ENCODE peak calls at places on chromosome 9, in nine cellular contexts. S is body of pancreas, H is spleen, G is adrenal gland, C is IMR-90, U is heart left ventricle, J is endothelial cell of umbilical vein, O is prostate gland, N is lower leg skin. Z is an unnamed sample.

GRCh38 chr9:129939426-129939825 is 103.6 kb downstream of the FNBP1 start:
- DNase-seq in U (no peak), N (no peak), G (no peak), C (no peak), S (no peak), H (no peak), J (no peak), O (no peak), Z (no peak)

GRCh38 chr9:86944974-86945867 is 2.1 kb downstream of the GAS1 start:
- DNase-seq in C (peak; percentile 39), G (peak; percentile 30), J (no peak), U (peak; percentile 33), O (no peak), H (peak; percentile 76), S (peak; percentile 47), N (no peak), Z (no peak)

GRCh38 chr9:137117269-137117731 is 2.8 kb upstream of the DPP7 start:
- DNase-seq in O (no peak), S (no peak), U (no peak), J (no peak), G (no peak), C (no peak), H (no peak), N (no peak), Z (no peak)

GRCh38 chr9:3960661-3961144 is 339.2 kb downstream of the GLIS3 start:
- DNase-seq in N (no peak), H (no peak), S (no peak), J (no peak), U (no peak), G (no peak), O (no peak), C (peak; percentile 75), Z (peak; percentile 13)

GRCh38 chr9:112166176-112167140 is 8.6 kb downstream of the SUSD1 start:
- DNase-seq in H (no peak), S (peak; percentile 33), J (no peak), U (no peak), O (no peak), C (peak; percentile 14), N (no peak), G (no peak), Z (no peak)

GRCh38 chr9:110650261-110650660 is 18.3 kb upstream of the MUSK start:
- DNase-seq in S (no peak), N (no peak), O (no peak), C (peak; percentile 93), G (no peak), U (no peak), H (no peak), J (no peak), Z (peak; percentile 43)

GRCh38 chr9:131478421-131478868 is 24.3 kb upstream of the POMT1 start:
- DNase-seq in S (peak; percentile 46), N (no peak), O (no peak), C (no peak), U (no peak), G (peak; percentile 66), J (peak; percentile 29), H (no peak), Z (no peak)

GRCh38 chr9:130117816-130118632 is 54.2 kb upstream of the NCS1 start:
- DNase-seq in H (peak; percentile 18), O (no peak), U (peak; percentile 39), J (peak; percentile 50), N (no peak), G (peak; percentile 74), S (no peak), C (peak; percentile 76), Z (no peak)

GRCh38 chr9:129023036-129023907 is 4.9 kb downstream of the SH3GLB2 start:
- DNase-seq in G (peak; percentile 88), H (no peak), J (no peak), N (no peak), S (peak; percentile 40), O (no peak), U (peak; percentile 63), C (peak; percentile 79), Z (peak; percentile 98)

GRCh38 chr9:19117039-19117716 is 10.1 kb downstream of the PLIN2 start:
- DNase-seq in U (no peak), J (no peak), N (peak; percentile 80), G (no peak), O (no peak), H (no peak), S (no peak), C (no peak), Z (no peak)
- TF ChIP-seq POLR2A in U (no peak), J (no peak), N (no peak), G (no peak), O (no peak), H (no peak), S (no peak), C (no peak), Z (no peak)

DNA sequence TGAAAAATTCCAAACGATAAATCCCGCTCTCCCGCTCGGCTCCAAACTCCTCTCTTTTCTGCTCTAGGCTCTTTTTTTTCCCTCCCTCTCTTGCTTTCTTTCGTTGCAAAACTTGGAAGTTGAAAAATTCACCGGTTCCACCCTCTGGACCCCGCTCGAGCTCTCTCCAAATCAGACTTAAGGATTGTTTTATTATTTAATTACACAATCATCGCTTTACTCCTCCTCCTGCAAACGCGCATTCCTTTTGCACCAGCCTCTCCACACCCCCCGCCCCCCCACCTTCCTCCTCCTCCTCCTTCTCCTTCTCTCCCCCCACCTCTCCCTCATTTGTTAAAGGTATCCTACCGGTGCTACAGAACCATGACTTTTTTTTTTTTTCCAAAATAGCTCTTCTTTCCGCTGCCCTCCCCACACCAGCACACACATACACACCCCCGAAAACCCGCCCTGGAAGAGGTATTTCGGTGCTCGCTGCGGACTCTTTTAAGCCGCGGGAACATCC is 535 bp upstream of the NFIB start:
- DNase-seq in O (peak; percentile 88), U (peak; percentile 82), S (peak; percentile 85), H (no peak), C (peak; percentile 66), G (peak; percentile 92), N (peak; percentile 92), J (peak; percentile 87), Z (peak; percentile 90)
- TF ChIP-seq POLR2A in O (peak; percentile 72), U (peak; percentile 76), S (peak; percentile 94), H (no peak), C (no peak), G (peak; percentile 41), N (no peak), J (peak; percentile 80), Z (no peak)

GRCh38 chr9:127734747-127735529 is at the start of gene TOR2A:
- DNase-seq in H (peak; percentile 99), C (peak; percentile 95), S (peak; percentile 98), J (peak; percentile 98), G (peak; percentile 98), O (peak; percentile 96), U (peak; percentile 98), N (peak; percentile 100), Z (peak; percentile 99)
- TF ChIP-seq POLR2A in H (no peak), C (peak; percentile 73), S (peak; percentile 77), J (peak; percentile 68), G (peak; percentile 88), O (peak; percentile 90), U (peak; percentile 94), N (no peak), Z (peak; percentile 84)

DNA sequence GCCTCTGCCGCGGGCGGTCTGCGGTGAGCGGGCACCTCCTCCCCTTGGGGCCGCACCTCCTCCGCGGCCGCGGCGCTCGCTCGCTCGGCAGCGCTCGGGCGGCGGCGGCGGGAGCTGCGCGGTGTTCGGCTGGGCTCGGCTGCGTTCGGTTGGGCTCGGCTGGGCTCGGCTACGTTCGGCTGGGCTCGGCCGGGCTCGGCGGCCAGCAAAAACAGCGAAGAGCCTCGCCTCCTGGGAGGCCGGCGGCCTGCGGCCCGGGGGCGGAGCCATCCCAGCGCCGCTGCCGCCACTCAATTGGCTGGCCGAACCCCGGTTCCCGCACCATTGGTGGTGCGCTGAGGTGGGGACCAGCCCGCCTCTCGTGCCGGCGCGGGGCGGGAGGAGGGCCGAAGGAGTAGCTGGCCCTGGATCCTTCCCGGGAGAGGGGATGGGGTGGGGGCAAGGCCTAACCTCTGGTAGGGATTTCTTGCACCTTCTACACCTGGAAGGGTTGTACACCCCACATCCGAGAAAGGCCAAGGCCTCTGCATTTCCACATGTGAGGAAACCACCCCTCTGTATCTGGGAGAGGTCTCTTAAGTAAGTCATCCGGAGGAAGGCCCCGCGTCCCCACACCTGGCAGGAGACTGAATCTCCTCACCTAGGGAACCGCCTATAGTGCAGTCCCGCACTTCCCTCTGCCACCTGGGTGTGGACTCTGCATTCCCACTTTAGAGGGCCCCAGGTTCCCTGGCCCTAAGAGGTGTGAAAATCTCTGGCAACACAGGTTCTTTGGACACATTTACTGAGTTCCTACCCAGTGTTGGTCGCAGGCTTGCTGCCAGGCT is at the start of gene ENHO:
- DNase-seq in J (peak; percentile 94), O (peak; percentile 84), U (peak; percentile 91), N (peak; percentile 97), S (peak; percentile 92), G (peak; percentile 90), H (peak; percentile 96), C (peak; percentile 75), Z (peak; percentile 89)
- TF ChIP-seq POLR2A in J (no peak), O (peak; percentile 9), U (no peak), N (no peak), S (peak; percentile 19), G (no peak), H (no peak), C (no peak), Z (no peak)

GRCh38 chr9:120868676-120869359 is 8.2 kb downstream of the PHF19 start:
- DNase-seq in G (peak; percentile 99), N (peak; percentile 99), J (peak; percentile 86), U (peak; percentile 96), S (peak; percentile 100), C (peak; percentile 84), H (peak; percentile 100), O (peak; percentile 96), Z (no peak)
- TF ChIP-seq POLR2A in G (peak; percentile 65), N (no peak), J (no peak), U (no peak), S (peak; percentile 65), C (peak; percentile 49), H (no peak), O (peak; percentile 74), Z (no peak)

GRCh38 chr9:101442248-101443136 is 6.9 kb upstream of the ALDOB start:
- DNase-seq in N (no peak), G (no peak), O (no peak), J (no peak), U (peak; percentile 72), H (no peak), S (peak; percentile 71), C (no peak), Z (no peak)

GRCh38 chr9:101446732-101447131 is 11.2 kb upstream of the ALDOB start:
- DNase-seq in C (no peak), O (no peak), J (no peak), G (no peak), H (no peak), U (no peak), S (no peak), N (no peak), Z (no peak)

GRCh38 chr9:101440714-101441230 is 5.2 kb upstream of the ALDOB start:
- DNase-seq in N (no peak), C (no peak), S (no peak), H (no peak), G (no peak), U (no peak), O (no peak), J (no peak), Z (no peak)

GRCh38 chr9:101445353-101446029 is 9.9 kb upstream of the ALDOB start:
- DNase-seq in H (no peak), S (no peak), N (no peak), J (no peak), G (no peak), O (no peak), U (no peak), C (peak; percentile 25), Z (no peak)

GRCh38 chr9:101443358-101443757 is 7.8 kb upstream of the ALDOB start:
- DNase-seq in G (no peak), H (no peak), C (no peak), S (peak; percentile 94), O (no peak), U (peak; percentile 88), N (no peak), J (no peak), Z (no peak)
- TF ChIP-seq POLR2A in G (no peak), H (no peak), C (no peak), S (peak; percentile 29), O (no peak), U (no peak), N (no peak), J (no peak), Z (no peak)

Z was measured in H54.